ENCODE peak calls at places on chromosomes 12 and 14, in eight cellular contexts. X is H7, F is psoas muscle, H is ovary, A is gastrocnemius medialis, I is left lung, D is fibroblast of lung, B is astrocyte of the spinal cord. J is an unnamed sample.
A peak's percentile ranks its signal among the peaks of the same experiment; 100 is the strongest.

GRCh38 chr12:100141998-100142850 is 450 bp downstream of the BLTP3B start:
- DNase-seq in X (peak; percentile 80), F (peak; percentile 40), H (peak; percentile 59), A (peak; percentile 41), I (peak; percentile 91), D (no peak), B (no peak), J (no peak)

GRCh38 chr12:107990325-107990724 is 138.8 kb upstream of the WSCD2 start:
- DNase-seq in X (peak; percentile 18), F (peak; percentile 13), H (no peak), A (no peak), I (no peak), D (no peak), B (no peak), J (peak; percentile 43)

GRCh38 chr14:84937449-84937848 is 592.5 kb upstream of the FLRT2 start:
- DNase-seq in X (no peak), F (no peak), H (no peak), A (no peak), I (no peak), D (no peak), B (no peak), J (no peak)

GRCh38 chr12:50097952-50098351 is 5.9 kb upstream of the GPD1 start:
- DNase-seq in X (no peak), F (no peak), H (no peak), A (no peak), I (no peak), D (no peak), B (no peak), J (no peak)

GRCh38 chr12:30707628-30708342 is 12.1 kb upstream of the IPO8 start:
- DNase-seq in X (no peak), F (no peak), H (no peak), A (no peak), I (no peak), D (no peak), B (no peak), J (no peak)

GRCh38 chr12:4383304-4383865 is 3.9 kb upstream of the FGF23 start:
- DNase-seq in X (peak; percentile 69), F (no peak), H (no peak), A (no peak), I (no peak), D (no peak), B (no peak), J (peak; percentile 2)

GRCh38 chr14:104224516-104225281 is 86.3 kb downstream of the KIF26A start:
- DNase-seq in X (peak; percentile 93), F (peak; percentile 28), H (peak; percentile 69), A (no peak), I (peak; percentile 72), D (no peak), B (no peak), J (no peak)

GRCh38 chr12:120262852-120263724 is 2.4 kb downstream of the PXN start:
- DNase-seq in X (no peak), F (peak; percentile 42), H (no peak), A (peak; percentile 44), I (no peak), D (no peak), B (no peak), J (no peak)

GRCh38 chr12:106919910-106920544 is 35.7 kb upstream of the TMEM263 start:
- DNase-seq in X (no peak), F (no peak), H (no peak), A (no peak), I (no peak), D (peak; percentile 77), B (peak; percentile 65), J (peak; percentile 29)

GRCh38 chr14:56730468-56731145 is 79.7 kb downstream of the OTX2 start:
- DNase-seq in X (peak; percentile 46), F (no peak), H (no peak), A (no peak), I (no peak), D (no peak), B (no peak), J (no peak)

GRCh38 chr14:56733396-56733795 is 76.9 kb downstream of the OTX2 start:
- DNase-seq in X (peak; percentile 73), F (no peak), H (no peak), A (no peak), I (no peak), D (no peak), B (no peak), J (no peak)

GRCh38 chr14:56731187-56731586 is 79.1 kb downstream of the OTX2 start:
- DNase-seq in X (no peak), F (no peak), H (no peak), A (no peak), I (no peak), D (no peak), B (no peak), J (no peak)
- H3K4me3 ChIP-seq in X (no peak overlapping the region), F (no peak overlapping the region), H (no peak overlapping the region), A (no peak overlapping the region), I (no peak overlapping the region), D (no peak overlapping the region), B (no peak overlapping the region), J (no peak overlapping the region)

DNA sequence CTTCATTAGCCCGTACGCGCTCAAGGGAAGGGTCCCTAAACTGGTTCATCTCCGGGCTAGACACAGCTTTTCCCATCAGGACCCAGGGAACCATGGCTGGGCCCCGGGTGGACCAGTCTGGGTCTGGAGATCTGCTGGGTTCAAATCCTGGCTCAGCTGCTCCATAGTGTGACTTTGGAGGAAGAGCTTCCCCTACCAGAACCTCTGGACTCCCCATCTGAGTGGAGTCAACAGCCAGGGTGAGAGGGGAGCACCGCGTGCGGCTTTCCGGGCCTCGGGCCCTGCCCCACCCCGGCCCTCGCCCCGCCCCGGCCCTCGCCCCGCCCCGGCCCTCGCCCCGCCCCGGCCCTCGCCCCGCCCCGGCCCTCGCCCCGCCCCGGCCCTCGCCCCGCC is 41.2 kb downstream of the BEGAIN start:
- DNase-seq in X (peak; percentile 96), F (no peak), H (no peak), A (no peak), I (no peak), D (no peak), B (no peak), J (no peak)
- H3K4me3 ChIP-seq in X (peak overlapping the region; percentile 13), F (peak overlapping the region; percentile 61), H (peak overlapping the region; percentile 8), A (peak overlapping the region; percentile 36), I (peak overlapping the region; percentile 56), D (no peak overlapping the region), B (no peak overlapping the region), J (peak overlapping the region; percentile 9)

GRCh38 chr12:57133013-57133569 is 4.8 kb downstream of the LRP1 start:
- DNase-seq in X (peak; percentile 64), F (no peak), H (no peak), A (no peak), I (no peak), D (peak; percentile 46), B (peak; percentile 59), J (no peak)
- H3K4me3 ChIP-seq in X (no peak overlapping the region), F (peak overlapping the region; percentile 72), H (peak overlapping the region; percentile 6), A (no peak overlapping the region), I (peak overlapping the region; percentile 74), D (peak overlapping the region; percentile 8), B (peak overlapping the region; percentile 3), J (no peak overlapping the region)

GRCh38 chr14:94110552-94111181 is at the start of gene IFI27:
- DNase-seq in X (peak; percentile 47), F (peak; percentile 54), H (peak; percentile 46), A (peak; percentile 48), I (no peak), D (peak; percentile 77), B (peak; percentile 17), J (no peak)
- H3K4me3 ChIP-seq in X (no peak within 1 kb of the TSS), F (peak within 1 kb of the TSS; percentile 54), H (peak within 1 kb of the TSS; percentile 17), A (peak within 1 kb of the TSS; percentile 37), I (peak within 1 kb of the TSS; percentile 47), D (no peak within 1 kb of the TSS), B (no peak within 1 kb of the TSS), J (no peak within 1 kb of the TSS)

GRCh38 chr14:73887704-73888459 is 1.2 kb downstream of the ZNF410 start:
- DNase-seq in X (no peak), F (no peak), H (no peak), A (no peak), I (no peak), D (no peak), B (no peak), J (no peak)

GRCh38 chr14:73888460-73888725 is 1.7 kb downstream of the ZNF410 start:
- DNase-seq in X (no peak), F (no peak), H (no peak), A (no peak), I (no peak), D (no peak), B (peak; percentile 17), J (no peak)

GRCh38 chr14:73887116-73887490 is 444 bp downstream of the ZNF410 start:
- DNase-seq in X (no peak), F (no peak), H (no peak), A (no peak), I (no peak), D (peak; percentile 51), B (no peak), J (no peak)

GRCh38 chr14:73886449-73887115 is at the start of gene ZNF410:
- DNase-seq in X (peak; percentile 90), F (peak; percentile 95), H (peak; percentile 92), A (peak; percentile 92), I (peak; percentile 98), D (peak; percentile 98), B (peak; percentile 98), J (peak; percentile 77)

GRCh38 chr14:73888971-73889370 is 2.3 kb downstream of the ZNF410 start:
- DNase-seq in X (no peak), F (no peak), H (no peak), A (no peak), I (no peak), D (no peak), B (no peak), J (no peak)
- H3K4me3 ChIP-seq in X (no peak overlapping the region), F (no peak overlapping the region), H (no peak overlapping the region), A (no peak overlapping the region), I (no peak overlapping the region), D (no peak overlapping the region), B (no peak overlapping the region), J (no peak overlapping the region)

GRCh38 chr12:19301688-19302640 is 137.3 kb upstream of the AEBP2 start:
- DNase-seq in X (no peak), F (no peak), H (no peak), A (no peak), I (no peak), D (no peak), B (no peak), J (no peak)

GRCh38 chr12:19298837-19299605 is 140.3 kb upstream of the AEBP2 start:
- DNase-seq in X (no peak), F (no peak), H (no peak), A (no peak), I (no peak), D (no peak), B (no peak), J (no peak)

GRCh38 chr12:19301223-19301622 is 138.1 kb upstream of the AEBP2 start:
- DNase-seq in X (no peak), F (no peak), H (no peak), A (no peak), I (no peak), D (no peak), B (no peak), J (no peak)

GRCh38 chr12:19303496-19303895 is 135.8 kb upstream of the AEBP2 start:
- DNase-seq in X (no peak), F (no peak), H (no peak), A (no peak), I (no peak), D (no peak), B (no peak), J (no peak)

DNA sequence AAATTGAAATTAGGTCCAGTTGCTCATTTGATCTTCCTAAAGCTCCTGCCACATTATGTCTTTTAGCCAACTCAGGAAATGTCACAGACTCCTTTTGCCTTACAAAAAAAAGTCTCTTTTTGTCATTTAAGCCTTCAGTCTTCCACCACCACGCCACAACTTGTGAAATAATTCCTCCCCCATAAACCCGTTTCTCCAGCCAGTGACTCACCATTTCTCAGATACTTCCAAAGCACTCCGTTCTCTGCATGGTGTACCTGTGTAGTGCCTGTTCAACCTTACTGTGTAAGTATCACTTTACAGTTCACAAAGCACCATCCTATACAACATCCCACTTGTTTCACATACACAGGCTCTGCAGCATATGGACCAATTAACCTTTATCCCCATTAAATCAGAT is 139.5 kb upstream of the AEBP2 start:
- DNase-seq in X (no peak), F (no peak), H (no peak), A (no peak), I (no peak), D (no peak), B (peak; percentile 31), J (no peak)
- H3K4me3 ChIP-seq in X (no peak overlapping the region), F (no peak overlapping the region), H (no peak overlapping the region), A (no peak overlapping the region), I (no peak overlapping the region), D (no peak overlapping the region), B (no peak overlapping the region), J (no peak overlapping the region)

J was measured in Jurkat, Clone E6-1.